ENCODE peak calls at places on chromosomes 3 and 15, in four cellular contexts. T, P, G and Q are unnamed samples.

GRCh38 chr3:185759523-185759922 is 65.3 kb downstream of the IGF2BP2 start:
- DNase-seq in T (no peak), P (no peak), G (no peak), Q (no peak)

GRCh38 chr3:100468676-100469075 is 23.7 kb upstream of the TMEM45A start:
- DNase-seq in T (no peak), P (no peak), G (no peak), Q (no peak)

GRCh38 chr3:30680789-30681188 is 74.4 kb downstream of the TGFBR2 start:
- DNase-seq in T (no peak), P (no peak), G (no peak), Q (no peak)

GRCh38 chr3:77328631-77329030 is 288.7 kb downstream of the ROBO2 start:
- DNase-seq in T (peak; percentile 47), P (no peak), G (no peak), Q (no peak)

GRCh38 chr15:74238984-74239645 is 3.0 kb downstream of the CCDC33 start:
- DNase-seq in T (no peak), P (no peak), G (no peak), Q (no peak)

GRCh38 chr15:47184003-47184404 is 533.3 kb upstream of the SEMA6D start:
- DNase-seq in T (no peak), P (peak; percentile 26), G (no peak), Q (peak; percentile 24)

GRCh38 chr3:73765878-73766564 is 141.3 kb upstream of the PDZRN3 start:
- DNase-seq in T (peak; percentile 5), P (no peak), G (no peak), Q (no peak)

GRCh38 chr3:39154323-39155021 is 1.1 kb upstream of the CSRNP1 start:
- DNase-seq in T (no peak), P (peak; percentile 46), G (no peak), Q (peak; percentile 60)

GRCh38 chr15:101174152-101174920 is 77.5 kb downstream of the CHSY1 start:
- DNase-seq in T (no peak), P (no peak), G (no peak), Q (no peak)

GRCh38 chr3:126083913-126084514 is at the start of gene SLC41A3:
- DNase-seq in T (peak; percentile 74), P (peak; percentile 86), G (peak; percentile 58), Q (peak; percentile 95)

GRCh38 chr3:29484633-29485032 is 203.8 kb downstream of the RBMS3 start:
- DNase-seq in T (no peak), P (no peak), G (no peak), Q (no peak)

GRCh38 chr15:68627476-68627875 is 48.7 kb downstream of the CORO2B start:
- DNase-seq in T (no peak), P (no peak), G (no peak), Q (no peak)

GRCh38 chr15:61916104-61916503 is 144.1 kb downstream of the VPS13C start:
- DNase-seq in T (no peak), P (no peak), G (no peak), Q (no peak)

GRCh38 chr3:107062787-107063186 is 314.5 kb upstream of the CCDC54 start:
- DNase-seq in T (no peak), P (no peak), G (no peak), Q (no peak)

GRCh38 chr3:165440380-165440779 is 244.2 kb upstream of the SLITRK3 start:
- DNase-seq in T (no peak), P (no peak), G (no peak), Q (no peak)

GRCh38 chr3:184399410-184399809 is 19.6 kb downstream of the CHRD start:
- DNase-seq in T (no peak), P (no peak), G (no peak), Q (peak; percentile 5)

GRCh38 chr3:191382661-191383060 is 52.3 kb upstream of the UTS2B start:
- DNase-seq in T (peak; percentile 19), P (no peak), G (no peak), Q (no peak)

GRCh38 chr15:89837134-89837829 is 22.6 kb upstream of the ANPEP start:
- DNase-seq in T (peak; percentile 81), P (no peak), G (no peak), Q (no peak)

GRCh38 chr3:126837773-126838172 is 133.7 kb downstream of the CHCHD6 start:
- DNase-seq in T (no peak), P (no peak), G (no peak), Q (no peak)

GRCh38 chr3:21894459-21895083 is 143.6 kb upstream of the ZNF385D start:
- DNase-seq in T (no peak), P (no peak), G (no peak), Q (no peak)